ENCODE peak calls at places on chromosomes 12 and 14, in nine cellular contexts. N is NCI-H1092 treated with DMSO at 0.1 percent for 48 hours; V is uterus; W is memory B cell; S is ACHN; Z is cardiac septum; T is activated T-cell treated with anti-CD3 and anti-CD28 coated beads, Interleukin-2, amount 50 U/mL, for 24 hours; L is SK-N-SH; O is amniotic epithelial cell. I is an unnamed sample.

GRCh38 chr12:102374190-102374589 is 106.2 kb downstream of the IGF1 start:
- DNase-seq in O (peak), W (no peak), V (no peak), L (no peak), T (no peak), Z (no peak), N (no peak), S (no peak), I (no peak)

GRCh38 chr14:62592877-62593276 is 452.4 kb downstream of the KCNH5 start:
- DNase-seq in T (no peak), V (no peak), Z (no peak), W (no peak), L (no peak), S (no peak), N (no peak), O (peak), I (no peak)

GRCh38 chr14:71776463-71777359 is 155.5 kb upstream of the RGS6 start:
- DNase-seq in T (no peak), O (no peak), V (no peak), L (no peak), Z (no peak), N (no peak), W (no peak), S (no peak), I (peak)

GRCh38 chr14:101709962-101710891 is 51.3 kb upstream of the PPP2R5C start:
- DNase-seq in L (no peak), S (no peak), W (no peak), T (no peak), Z (no peak), N (no peak), O (no peak), V (no peak), I (no peak)

GRCh38 chr12:29133141-29133540 is 15.9 kb upstream of the FAR2 start:
- DNase-seq in L (no peak), T (no peak), W (no peak), Z (no peak), O (no peak), V (no peak), N (no peak), S (no peak), I (no peak)

GRCh38 chr12:130335517-130336392 is 1.9 kb upstream of the PIWIL1 start:
- DNase-seq in S (peak), Z (no peak), T (no peak), N (peak), L (peak), V (peak), W (no peak), O (peak), I (peak)

GRCh38 chr14:102930138-102930752 is 7.8 kb downstream of the AMN start:
- DNase-seq in S (no peak), W (no peak), O (no peak), L (peak), Z (no peak), N (peak), T (no peak), V (no peak), I (no peak)

GRCh38 chr14:54189358-54190354 is 207.2 kb upstream of the CDKN3 start:
- DNase-seq in O (peak), Z (no peak), W (no peak), V (no peak), S (peak), N (no peak), T (no peak), L (no peak), I (peak)

GRCh38 chr12:89427508-89428156 is 75.3 kb upstream of the DUSP6 start:
- DNase-seq in T (no peak), W (no peak), S (no peak), N (no peak), L (no peak), Z (no peak), O (no peak), V (no peak), I (peak)

GRCh38 chr14:104035300-104035699 is 50.2 kb upstream of the ASPG start:
- DNase-seq in Z (no peak), L (peak), V (no peak), W (no peak), N (peak), O (peak), T (no peak), S (no peak), I (no peak)

GRCh38 chr14:95515080-95515489 is 1.4 kb downstream of the SYNE3 start:
- DNase-seq in L (peak), V (no peak), O (no peak), T (no peak), N (no peak), W (no peak), Z (no peak), S (no peak), I (no peak)

GRCh38 chr12:104480826-104481457 is 24.2 kb downstream of the CHST11 start:
- DNase-seq in N (no peak), S (no peak), L (no peak), O (peak), V (no peak), T (no peak), Z (peak), W (no peak), I (no peak)

GRCh38 chr14:74577247-74577947 is 34.6 kb downstream of the LTBP2 start:
- DNase-seq in L (no peak), Z (no peak), O (no peak), T (no peak), N (no peak), W (no peak), S (no peak), V (peak), I (no peak)

GRCh38 chr12:23555808-23556207 is 393.7 kb downstream of the SOX5 start:
- DNase-seq in W (no peak), S (no peak), L (no peak), N (no peak), Z (no peak), V (no peak), T (no peak), O (no peak), I (no peak)

GRCh38 chr14:58871972-58872530 is 234.3 kb downstream of the DACT1 start:
- DNase-seq in T (no peak), L (no peak), N (no peak), S (no peak), V (no peak), Z (no peak), W (no peak), O (peak), I (no peak)

GRCh38 chr12:18828987-18829386 is 91.1 kb downstream of the CAPZA3 start:
- DNase-seq in T (no peak), V (no peak), W (no peak), S (no peak), Z (no peak), N (no peak), O (no peak), L (no peak), I (no peak)

GRCh38 chr12:25102402-25102801 is 92.6 kb downstream of the DNAI7 start:
- DNase-seq in T (no peak), S (no peak), N (no peak), W (no peak), O (no peak), L (no peak), Z (no peak), V (no peak), I (no peak)

GRCh38 chr14:106530423-106531107 is 1004.2 kb downstream of the TMEM121 start:
- DNase-seq in S (no peak), N (no peak), Z (no peak), W (peak), L (no peak), T (peak), O (no peak), V (no peak), I (peak)

GRCh38 chr14:61539631-61540030 is 155.7 kb upstream of the HIF1A start:
- DNase-seq in W (no peak), T (no peak), Z (no peak), O (no peak), N (no peak), V (no peak), L (no peak), S (no peak), I (no peak)

GRCh38 chr12:93104535-93104934 is 175.4 kb upstream of the EEA1 start:
- DNase-seq in S (no peak), N (no peak), T (no peak), L (no peak), O (no peak), Z (no peak), W (no peak), V (no peak), I (no peak)

GRCh38 chr12:119843100-119843499 is 34.0 kb downstream of the CIT start:
- DNase-seq in O (peak), S (no peak), T (no peak), W (no peak), N (no peak), L (no peak), Z (no peak), V (no peak), I (no peak)

GRCh38 chr12:96495841-96496545 is 6.6 kb downstream of the CFAP54 start:
- DNase-seq in Z (no peak), V (no peak), W (no peak), O (no peak), T (no peak), N (no peak), S (no peak), L (no peak), I (no peak)

GRCh38 chr14:21090940-21091663 is 7.4 kb downstream of the ZNF219 start:
- DNase-seq in T (no peak), Z (no peak), S (no peak), N (no peak), L (peak), W (no peak), O (no peak), V (peak), I (no peak)

GRCh38 chr14:101064718-101065117 is 161.2 kb upstream of the RTL1 start:
- DNase-seq in L (no peak), V (no peak), S (no peak), O (no peak), N (no peak), W (no peak), T (no peak), Z (peak), I (no peak)

GRCh38 chr12:22287776-22288621 is 46.5 kb downstream of the ST8SIA1 start:
- DNase-seq in O (peak), T (peak), Z (no peak), L (no peak), S (no peak), N (no peak), W (no peak), V (no peak), I (peak)